ENCODE peak calls at places on chromosome 1, in nine cellular contexts. S is HCT116, O is H9, V is fibroblast of mammary gland, J is epithelial cell of esophagus, B is M059J, I is Peyer's patch, A is GM12864, Q is NCI-H2081. X is an unnamed sample.

GRCh38 chr1:53135735-53136114 is 6.7 kb downstream of the SLC1A7 start:
- DNase-seq in S (no peak), O (no peak), V (peak; percentile 90), J (no peak), B (peak; percentile 48), I (no peak), A (no peak), Q (no peak), X (peak; percentile 86)

GRCh38 chr1:195738971-195739650 is 869.1 kb downstream of the KCNT2 start:
- DNase-seq in S (no peak), O (no peak), V (no peak), J (no peak), B (peak; percentile 65), I (no peak), A (no peak), Q (no peak), X (no peak)

GRCh38 chr1:25088180-25088701 is 144.1 kb downstream of the SYF2 start:
- DNase-seq in S (no peak), O (no peak), V (no peak), J (no peak), B (no peak), I (no peak), A (no peak), Q (no peak), X (no peak)

GRCh38 chr1:116424438-116424837 is 51.4 kb downstream of the ATP1A1 start:
- DNase-seq in S (no peak), O (no peak), V (no peak), J (no peak), B (no peak), I (no peak), A (no peak), Q (no peak), X (no peak)

GRCh38 chr1:181482521-181483083 is 715 bp upstream of the CACNA1E start:
- DNase-seq in S (no peak), O (peak; percentile 74), V (peak; percentile 4), J (peak; percentile 43), B (no peak), I (peak; percentile 61), A (no peak), Q (peak; percentile 59), X (no peak)

GRCh38 chr1:204971700-204972336 is 71.2 kb upstream of the CNTN2 start:
- DNase-seq in S (no peak), O (no peak), V (peak; percentile 78), J (peak; percentile 72), B (peak; percentile 79), I (no peak), A (no peak), Q (no peak), X (peak; percentile 30)

GRCh38 chr1:179217943-179218507 is 11.5 kb downstream of the ABL2 start:
- DNase-seq in S (no peak), O (no peak), V (peak; percentile 80), J (peak; percentile 29), B (peak; percentile 47), I (no peak), A (no peak), Q (no peak), X (no peak)

GRCh38 chr1:6316240-6317100 is 55.6 kb upstream of the GPR153 start:
- DNase-seq in S (no peak), O (no peak), V (no peak), J (no peak), B (no peak), I (no peak), A (no peak), Q (no peak), X (no peak)

GRCh38 chr1:17572264-17572985 is 32.9 kb downstream of the ARHGEF10L start:
- DNase-seq in S (no peak), O (peak; percentile 73), V (no peak), J (no peak), B (no peak), I (no peak), A (no peak), Q (no peak), X (no peak)

GRCh38 chr1:243939167-243939848 is 89.3 kb upstream of the AKT3 start:
- DNase-seq in S (no peak), O (no peak), V (peak; percentile 51), J (no peak), B (peak; percentile 56), I (no peak), A (no peak), Q (no peak), X (no peak)

GRCh38 chr1:40840526-40841323 is 21.4 kb downstream of the CITED4 start:
- DNase-seq in S (no peak), O (no peak), V (no peak), J (no peak), B (no peak), I (no peak), A (no peak), Q (no peak), X (no peak)

GRCh38 chr1:59487335-59488031 is 190.6 kb downstream of the FGGY start:
- DNase-seq in S (no peak), O (no peak), V (peak; percentile 30), J (peak; percentile 89), B (peak; percentile 60), I (no peak), A (no peak), Q (no peak), X (no peak)

GRCh38 chr1:94554611-94555010 is 13.1 kb upstream of the F3 start:
- DNase-seq in S (no peak), O (no peak), V (no peak), J (no peak), B (no peak), I (no peak), A (no peak), Q (no peak), X (no peak)

GRCh38 chr1:23558140-23558871 is 995 bp downstream of the ID3 start:
- DNase-seq in S (peak; percentile 54), O (peak; percentile 52), V (no peak), J (peak; percentile 52), B (peak; percentile 76), I (peak; percentile 89), A (no peak), Q (peak; percentile 87), X (no peak)

GRCh38 chr1:98461873-98462385 is 199.6 kb upstream of the SNX7 start:
- DNase-seq in S (no peak), O (no peak), V (no peak), J (no peak), B (no peak), I (no peak), A (no peak), Q (no peak), X (no peak)

GRCh38 chr1:164498792-164499191 is 60.2 kb upstream of the PBX1 start:
- DNase-seq in S (no peak), O (no peak), V (no peak), J (no peak), B (no peak), I (no peak), A (no peak), Q (no peak), X (no peak)

GRCh38 chr1:223363057-223363855 is 720 bp downstream of the SUSD4 start:
- DNase-seq in S (no peak), O (peak; percentile 61), V (peak; percentile 40), J (no peak), B (peak; percentile 33), I (no peak), A (no peak), Q (peak; percentile 38), X (no peak)

GRCh38 chr1:210360852-210361477 is 32.3 kb downstream of the HHAT start:
- DNase-seq in S (peak; percentile 16), O (no peak), V (peak; percentile 69), J (peak; percentile 63), B (peak; percentile 63), I (no peak), A (no peak), Q (peak; percentile 9), X (no peak)

GRCh38 chr1:205775015-205775716 is at the start of gene RAB29:
- DNase-seq in S (peak; percentile 50), O (peak; percentile 86), V (peak; percentile 80), J (peak; percentile 80), B (peak; percentile 87), I (peak; percentile 79), A (peak; percentile 72), Q (peak; percentile 86), X (peak; percentile 64)

GRCh38 chr1:236000781-236001180 is 64.1 kb downstream of the NID1 start:
- DNase-seq in S (no peak), O (no peak), V (no peak), J (no peak), B (no peak), I (no peak), A (no peak), Q (no peak), X (no peak)